ENCODE peak calls at places on chromosomes 16 and 17, in nine cellular contexts. N is heart left ventricle, G is body of pancreas, T is spleen, Q is heart right ventricle, P is cardiac muscle cell, R is AG04450, F is A549, Z is neural progenitor cell. L is an unnamed sample.

GRCh38 chr17:45428050-45428953 is 4.4 kb downstream of the ARHGAP27 start:
- DNase-seq in T (peak; percentile 95), Z (peak; percentile 87), G (peak; percentile 72), P (peak; percentile 67), Q (peak; percentile 59), F (peak; percentile 94), R (peak; percentile 8), N (peak; percentile 73), L (peak; percentile 81)

GRCh38 chr17:31052187-31052889 is 42.4 kb upstream of the NF1 start:
- DNase-seq in Q (peak; percentile 49), T (no peak), F (no peak), N (peak; percentile 73), G (peak; percentile 62), R (peak; percentile 82), P (peak; percentile 95), Z (no peak), L (no peak)

GRCh38 chr17:4523946-4524345 is 25.3 kb downstream of the SPNS2 start:
- DNase-seq in N (no peak), Z (no peak), G (no peak), P (no peak), R (no peak), Q (no peak), T (no peak), F (no peak), L (no peak)

GRCh38 chr17:40526668-40527067 is 25.2 kb upstream of the TNS4 start:
- DNase-seq in Z (no peak), F (no peak), N (peak; percentile 81), R (no peak), Q (peak; percentile 32), T (peak; percentile 75), G (peak; percentile 44), P (peak; percentile 30), L (no peak)

GRCh38 chr16:85401917-85402766 is 211.0 kb upstream of the GSE1 start:
- DNase-seq in P (no peak), F (no peak), T (peak; percentile 53), N (peak; percentile 16), R (no peak), G (peak; percentile 1), Z (no peak), Q (no peak), L (peak; percentile 14)

GRCh38 chr17:4833941-4834501 is 881 bp downstream of the MINK1 start:
- DNase-seq in F (no peak), R (peak; percentile 52), P (peak; percentile 53), N (peak; percentile 35), T (no peak), G (peak; percentile 42), Q (peak; percentile 38), Z (peak; percentile 15), L (peak; percentile 60)

GRCh38 chr17:39527220-39527813 is 66.0 kb downstream of the CDK12 start:
- DNase-seq in T (no peak), N (no peak), P (peak; percentile 49), Z (peak; percentile 39), G (peak; percentile 8), R (no peak), Q (no peak), F (no peak), L (no peak)

GRCh38 chr16:3696425-3697218 is 20.7 kb downstream of the TRAP1 start:
- DNase-seq in P (peak; percentile 89), F (no peak), G (no peak), T (no peak), R (peak; percentile 71), Z (no peak), N (peak; percentile 11), Q (no peak), L (no peak)

GRCh38 chr16:19179890-19180490 is 11.9 kb downstream of the SYT17 start:
- DNase-seq in N (peak; percentile 50), P (peak; percentile 52), Z (peak; percentile 83), T (peak; percentile 83), R (no peak), F (peak; percentile 76), Q (peak; percentile 55), G (peak; percentile 70), L (peak; percentile 71)

GRCh38 chr17:17964710-17965109 is 7.5 kb downstream of the TOM1L2 start:
- DNase-seq in Z (no peak), T (no peak), N (no peak), F (no peak), R (no peak), G (no peak), P (no peak), Q (no peak), L (no peak)

DNA sequence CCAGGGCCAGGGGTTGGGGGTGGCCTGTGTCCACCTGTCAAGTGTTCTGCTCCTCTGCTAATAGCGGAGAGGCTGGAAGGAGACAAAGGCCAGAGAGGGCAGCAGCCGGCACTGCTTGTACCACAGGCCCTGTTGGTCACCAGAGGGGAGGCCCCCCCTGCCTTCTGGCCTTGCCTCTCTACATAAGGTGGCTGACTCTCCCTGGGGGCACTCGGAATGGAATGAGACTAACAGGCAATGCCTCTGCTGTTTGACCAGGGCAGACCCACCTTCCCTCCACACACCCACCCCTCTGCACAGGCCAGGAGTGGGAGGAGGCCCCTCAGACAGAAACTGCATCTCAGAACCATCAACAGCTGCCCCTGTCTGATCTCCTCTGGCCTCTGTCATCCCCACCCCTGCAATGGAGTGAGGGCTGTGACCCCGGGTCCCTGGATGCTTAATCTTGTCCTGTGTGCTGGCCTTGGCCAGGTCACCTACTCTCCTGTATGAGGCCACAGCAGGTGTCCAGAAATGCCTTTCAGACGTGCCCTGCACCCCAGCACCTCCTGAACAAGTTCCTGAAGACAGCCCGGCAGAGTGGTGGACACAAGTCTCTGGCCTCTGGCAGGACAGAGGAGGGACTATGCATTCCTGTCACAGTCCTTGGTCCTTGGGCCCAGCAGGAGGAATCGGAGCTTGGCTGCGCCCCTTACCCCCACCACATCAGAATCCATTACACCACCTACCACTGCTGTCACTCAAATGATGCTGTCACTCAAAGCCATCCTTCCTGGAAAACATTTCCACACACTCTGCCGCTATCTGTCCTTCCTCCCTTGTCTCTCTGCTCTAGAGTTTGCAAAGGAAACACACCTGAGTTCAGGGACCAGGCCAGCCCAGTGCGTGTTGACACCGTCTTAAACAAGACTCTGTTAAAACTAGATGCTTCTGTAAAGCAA is 107.5 kb upstream of the ZNF750 start:
- DNase-seq in Q (no peak), Z (no peak), G (no peak), T (peak; percentile 47), N (no peak), P (no peak), R (no peak), F (no peak), L (no peak)
- H3K9me3 ChIP-seq in Q (peaks cover 28% of the 10 kb centered on the region), Z (peaks cover 29% of the 10 kb centered on the region), G (no peaks in the 10 kb centered on the region), T (peaks cover 38% of the 10 kb centered on the region), N (peaks cover 40% of the 10 kb centered on the region), P (no peaks in the 10 kb centered on the region), R (peaks cover 64% of the 10 kb centered on the region), F (peaks cover 93% of the 10 kb centered on the region), L (no peaks in the 10 kb centered on the region)

GRCh38 chr16:27195941-27196595 is 7.3 kb upstream of the KDM8 start:
- DNase-seq in N (no peak), R (no peak), F (no peak), P (no peak), T (no peak), Z (no peak), Q (no peak), G (no peak), L (no peak)
- TF ChIP-seq CTCF in N (no peak), R (no peak), F (no peak), P (no peak), T (no peak), Z (no peak), Q (no peak), G (no peak), L (no peak)

GRCh38 chr16:67801889-67802288 is 4.5 kb downstream of the RANBP10 start:
- DNase-seq in Q (no peak), Z (no peak), R (no peak), P (no peak), T (peak; percentile 80), F (no peak), G (no peak), N (no peak), L (no peak)
- H3K9me3 ChIP-seq in Q (no peaks in the 10 kb centered on the region), Z (no peaks in the 10 kb centered on the region), R (no peaks in the 10 kb centered on the region), P (no peaks in the 10 kb centered on the region), T (no peaks in the 10 kb centered on the region), F (no peaks in the 10 kb centered on the region), G (no peaks in the 10 kb centered on the region), N (no peaks in the 10 kb centered on the region), L (no peaks in the 10 kb centered on the region)

GRCh38 chr16:77531741-77532140 is 96.9 kb upstream of the ADAMTS18 start:
- DNase-seq in T (no peak), Q (no peak), N (no peak), G (no peak), R (no peak), F (no peak), P (peak; percentile 27), Z (no peak), L (no peak)
- TF ChIP-seq CTCF in T (no peak), Q (no peak), N (no peak), G (no peak), R (no peak), F (no peak), P (no peak), Z (no peak), L (no peak)

GRCh38 chr16:34758835-34759234 is 1299.4 kb downstream of the TP53TG3F start:
- DNase-seq in G (no peak), T (no peak), P (no peak), N (no peak), R (no peak), Q (no peak), Z (no peak), F (no peak), L (no peak)
- H3K9me3 ChIP-seq in G (no peaks in the 10 kb centered on the region), T (peaks cover 100% of the 10 kb centered on the region), P (peaks cover 13% of the 10 kb centered on the region), N (peaks cover 98% of the 10 kb centered on the region), R (peaks cover 19% of the 10 kb centered on the region), Q (peaks cover 98% of the 10 kb centered on the region), Z (peaks cover 78% of the 10 kb centered on the region), F (peaks cover 3% of the 10 kb centered on the region), L (no peaks in the 10 kb centered on the region)

DNA sequence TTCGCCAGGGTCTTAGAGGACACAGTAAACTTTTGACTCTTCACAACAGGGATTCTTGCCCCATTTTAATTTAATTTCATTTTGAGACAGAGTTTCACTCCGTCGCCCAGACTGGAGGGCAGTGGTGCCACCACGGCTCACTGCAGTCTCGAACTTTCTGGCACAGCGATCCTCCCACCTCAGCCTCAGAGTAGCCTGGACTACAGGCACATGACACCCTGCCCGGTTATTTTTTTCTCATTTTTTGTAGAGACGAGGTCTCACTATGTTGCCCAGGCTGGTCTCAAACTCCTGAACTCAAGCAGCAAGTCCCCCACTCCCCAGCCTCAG is 329 bp upstream of the NLE1 start:
- DNase-seq in N (no peak), Q (no peak), G (no peak), F (no peak), T (no peak), R (no peak), P (no peak), Z (no peak), L (no peak)
- TF ChIP-seq CTCF in N (no peak), Q (peak; percentile 4), G (no peak), F (no peak), T (no peak), R (no peak), P (no peak), Z (no peak), L (no peak)

GRCh38 chr16:35725949-35726348 is 2266.5 kb downstream of the TP53TG3F start:
- DNase-seq in T (no peak), G (no peak), Q (peak; percentile 17), Z (no peak), P (no peak), N (no peak), R (no peak), F (no peak), L (no peak)
- H3K9me3 ChIP-seq in T (peaks cover 98% of the 10 kb centered on the region), G (no peaks in the 10 kb centered on the region), Q (peaks cover 16% of the 10 kb centered on the region), Z (no peaks in the 10 kb centered on the region), P (no peaks in the 10 kb centered on the region), N (peaks cover 38% of the 10 kb centered on the region), R (peaks cover 43% of the 10 kb centered on the region), F (peaks cover 3% of the 10 kb centered on the region), L (no peaks in the 10 kb centered on the region)

L was measured in colonic mucosa.